ENCODE peak calls at places on chromosomes 1 and 21, in six cellular contexts. W is HCT116, B is GM12878, U is K562, J is HepG2, M is H1. C is an unnamed sample.

GRCh38 chr1:9539829-9540550 is 725 bp downstream of the SLC25A33 start:
- DNase-seq in M (peak; percentile 75), J (no peak), W (no peak), U (peak; percentile 78), B (no peak), C (peak; percentile 50)

GRCh38 chr1:168112673-168113305 is 23.9 kb downstream of the GPR161 start:
- DNase-seq in U (peak; percentile 55), B (peak; percentile 27), J (no peak), W (no peak), M (no peak), C (no peak)

GRCh38 chr1:173009597-173009996 is 41.1 kb downstream of the TNFSF18 start:
- DNase-seq in W (no peak), B (no peak), J (no peak), M (no peak), U (no peak), C (no peak)

GRCh38 chr1:15948600-15949452 is 27.1 kb downstream of the ZBTB17 start:
- DNase-seq in U (peak; percentile 81), B (no peak), W (no peak), M (no peak), J (no peak), C (no peak)

GRCh38 chr1:212504171-212504803 is 71.6 kb downstream of the NENF start:
- DNase-seq in M (no peak), W (no peak), J (no peak), U (no peak), B (no peak), C (no peak)

GRCh38 chr21:29105218-29105617 is 25.2 kb upstream of the MAP3K7CL start:
- DNase-seq in M (no peak), J (peak; percentile 8), U (no peak), B (no peak), W (no peak), C (no peak)

GRCh38 chr1:231855395-231855794 is 228.8 kb downstream of the DISC1 start:
- DNase-seq in U (no peak), B (no peak), W (no peak), J (no peak), M (no peak), C (no peak)

GRCh38 chr1:203548917-203549708 is 55.2 kb downstream of the OPTC start:
- DNase-seq in U (no peak), B (no peak), W (no peak), J (no peak), M (no peak), C (no peak)

GRCh38 chr1:9595156-9595967 is 6.7 kb downstream of the TMEM201 start:
- DNase-seq in M (no peak), B (no peak), W (no peak), U (no peak), J (no peak), C (no peak)

GRCh38 chr1:10286244-10286643 is 75.9 kb downstream of the KIF1B start:
- DNase-seq in U (no peak), B (no peak), W (no peak), J (no peak), M (no peak), C (no peak)

GRCh38 chr21:39911792-39912191 is 44.6 kb downstream of the PCP4 start:
- DNase-seq in J (no peak), W (no peak), B (no peak), U (no peak), M (no peak), C (no peak)

GRCh38 chr21:45002381-45003204 is 62.8 kb downstream of the SLX9 start:
- DNase-seq in B (no peak), J (no peak), M (no peak), U (no peak), W (no peak), C (no peak)

GRCh38 chr1:166848193-166848592 is 8.9 kb downstream of the POGK start:
- DNase-seq in U (no peak), B (no peak), W (no peak), M (no peak), J (no peak), C (no peak)

GRCh38 chr1:177392336-177392735 is 221.6 kb downstream of the BRINP2 start:
- DNase-seq in W (no peak), B (no peak), M (no peak), U (no peak), J (no peak), C (no peak)

GRCh38 chr1:7576946-7577657 is 194.0 kb upstream of the VAMP3 start:
- DNase-seq in B (no peak), U (peak; percentile 31), J (no peak), W (peak; percentile 16), M (no peak), C (peak; percentile 42)

GRCh38 chr1:30770150-30770549 is 12.6 kb upstream of the LAPTM5 start:
- DNase-seq in M (no peak), U (no peak), J (no peak), W (no peak), B (no peak), C (no peak)

GRCh38 chr1:24622218-24622617 is 20.9 kb upstream of the SRRM1 start:
- DNase-seq in J (no peak), U (no peak), W (no peak), M (no peak), B (no peak), C (no peak)

GRCh38 chr1:24620678-24621077 is 22.4 kb upstream of the SRRM1 start:
- DNase-seq in W (no peak), U (no peak), M (peak; percentile 39), J (no peak), B (no peak), C (no peak)

GRCh38 chr1:24621121-24621520 is 22.0 kb upstream of the SRRM1 start:
- DNase-seq in J (no peak), U (no peak), M (peak; percentile 30), B (no peak), W (no peak), C (no peak)

GRCh38 chr1:24619376-24619775 is 23.7 kb upstream of the SRRM1 start:
- DNase-seq in M (no peak), U (no peak), W (no peak), B (no peak), J (peak; percentile 62), C (no peak)
- TF ChIP-seq JUND in M (no peak), U (no peak), W (no peak), B (no peak), J (no peak), C (no peak)

GRCh38 chr1:201693887-201694614 is 134.9 kb upstream of the IPO9 start:
- DNase-seq in B (no peak), U (no peak), W (no peak), J (no peak), M (peak; percentile 71), C (no peak)

GRCh38 chr1:201697174-201697573 is 131.8 kb upstream of the IPO9 start:
- DNase-seq in B (no peak), W (no peak), J (no peak), U (no peak), M (no peak), C (no peak)

GRCh38 chr1:201694615-201695335 is 134.2 kb upstream of the IPO9 start:
- DNase-seq in J (no peak), B (no peak), U (no peak), M (no peak), W (no peak), C (no peak)

GRCh38 chr1:201695607-201696006 is 133.3 kb upstream of the IPO9 start:
- DNase-seq in B (no peak), J (no peak), M (no peak), U (no peak), W (no peak), C (no peak)

DNA sequence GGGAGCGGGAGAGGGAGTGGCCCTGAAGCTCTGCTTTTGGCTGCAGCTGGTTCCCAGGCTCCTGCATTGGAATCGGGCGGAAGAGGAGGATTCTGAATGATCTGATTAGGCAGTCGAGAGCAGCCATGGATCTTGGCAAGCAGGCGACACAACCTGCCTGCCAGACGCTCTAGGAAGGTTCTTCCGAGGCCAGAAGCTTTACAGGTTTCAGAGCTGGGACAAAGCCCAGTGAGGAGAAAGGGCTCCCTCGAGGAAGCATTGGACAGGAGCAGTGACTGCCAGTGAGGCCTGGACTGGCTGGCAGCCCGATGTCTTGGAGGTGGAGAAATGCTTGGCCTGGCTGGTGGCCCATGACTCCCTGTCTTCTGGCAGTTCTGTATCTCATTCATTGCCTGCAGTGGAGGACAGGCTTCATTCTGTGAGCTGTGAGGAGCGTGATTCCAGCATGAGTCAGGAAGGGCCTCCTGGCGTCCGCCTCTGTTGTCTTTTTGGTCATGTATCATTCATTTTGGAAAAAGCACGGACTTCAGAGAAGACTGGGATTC is 132.7 kb upstream of the IPO9 start:
- DNase-seq in W (no peak), B (no peak), J (no peak), U (no peak), M (no peak), C (no peak)
- TF ChIP-seq JUND in W (no peak), B (no peak), J (no peak), U (no peak), M (no peak), C (no peak)

DNA sequence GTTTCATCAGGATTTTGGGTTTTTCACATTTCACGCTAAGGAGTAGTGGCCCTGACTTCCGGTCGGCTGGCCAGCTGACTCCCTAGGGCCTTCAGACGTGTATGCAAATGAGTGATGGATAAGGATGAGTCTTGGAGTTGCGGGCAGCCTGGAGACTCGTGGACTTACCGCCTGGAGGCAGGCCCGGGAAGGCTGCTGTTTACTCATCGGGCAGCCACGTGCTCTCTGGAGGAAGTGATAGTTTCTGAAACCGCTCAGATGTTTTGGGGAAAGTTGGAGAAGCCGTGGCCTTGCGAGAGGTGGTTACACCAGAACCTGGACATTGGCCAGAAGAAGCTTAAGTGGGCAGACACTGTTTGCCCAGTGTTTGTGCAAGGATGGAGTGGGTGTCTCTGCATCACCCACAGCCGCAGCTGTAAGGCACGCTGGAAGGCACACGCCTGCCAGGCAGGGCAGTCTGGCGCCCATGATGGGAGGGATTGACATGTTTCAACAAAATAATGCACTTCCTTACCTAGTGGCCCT is 23.1 kb upstream of the TNFRSF1B start:
- DNase-seq in M (no peak), B (no peak), U (peak; percentile 58), J (no peak), W (no peak), C (peak; percentile 16)
- TF ChIP-seq JUND in M (no peak), B (no peak), U (peak; percentile 47), J (no peak), W (no peak), C (no peak)

GRCh38 chr1:65949230-65949626 is 156.5 kb downstream of the PDE4B start:
- DNase-seq in B (no peak), J (no peak), W (no peak), M (no peak), U (no peak), C (no peak)

GRCh38 chr1:65949933-65950332 is 157.2 kb downstream of the PDE4B start:
- DNase-seq in M (no peak), W (no peak), U (no peak), B (no peak), J (no peak), C (no peak)

GRCh38 chr1:65946376-65946775 is 153.7 kb downstream of the PDE4B start:
- DNase-seq in W (no peak), B (no peak), U (no peak), J (no peak), M (no peak), C (no peak)

GRCh38 chr1:65948609-65949229 is 156.0 kb downstream of the PDE4B start:
- DNase-seq in U (peak; percentile 38), B (no peak), J (no peak), M (no peak), W (peak; percentile 7), C (peak; percentile 1)

DNA sequence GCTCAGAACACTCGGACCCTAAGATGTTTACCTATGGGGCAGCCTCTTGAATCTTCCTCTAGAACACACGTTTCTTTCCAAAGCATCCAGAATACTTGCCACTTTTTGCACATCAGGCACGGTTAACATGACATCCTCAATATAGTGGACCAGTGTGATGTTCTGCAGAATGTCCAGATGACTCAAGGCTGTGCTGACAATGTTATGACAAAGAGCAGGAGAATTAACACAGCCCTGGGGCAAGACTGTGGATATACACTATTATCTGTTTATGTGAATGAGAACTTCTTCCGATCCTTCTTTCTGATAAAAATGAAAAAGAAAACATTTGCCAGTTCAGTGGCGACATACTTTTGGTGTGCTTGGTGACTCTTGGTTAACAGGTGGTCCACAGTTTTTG is 154.3 kb downstream of the PDE4B start:
- DNase-seq in W (no peak), U (no peak), B (no peak), M (no peak), J (no peak), C (no peak)
- TF ChIP-seq JUND in W (no peak), U (no peak), B (no peak), M (no peak), J (no peak), C (no peak)

C was measured in T47D.